ENCODE peak calls at places on chromosomes 7 and 10, in ten cellular contexts. J, G, M, C, H, K, Y, T, X and B are unnamed samples.

GRCh38 chr10:80708185-80708584 is 170.5 kb downstream of the SH2D4B start:
- DNase-seq in J (no peak), G (no peak), M (no peak), C (no peak), H (no peak), K (no peak), Y (no peak), T (no peak), X (no peak), B (no peak)

GRCh38 chr7:104328308-104328969 is at the start of gene LHFPL3:
- DNase-seq in J (peak), G (no peak), M (peak), C (no peak), H (no peak), K (peak), Y (no peak), T (peak), X (peak), B (no peak)

GRCh38 chr7:157528785-157529341 is 192.1 kb downstream of the DNAJB6 start:
- DNase-seq in J (no peak), G (no peak), M (peak), C (no peak), H (no peak), K (no peak), Y (peak), T (peak), X (peak), B (no peak)

GRCh38 chr10:87675396-87676376 is 16.0 kb downstream of the PAPSS2 start:
- DNase-seq in J (peak), G (no peak), M (no peak), C (peak), H (no peak), K (no peak), Y (no peak), T (no peak), X (no peak), B (no peak)

GRCh38 chr7:108102913-108103312 is 27.2 kb downstream of the LAMB4 start:
- DNase-seq in J (no peak), G (no peak), M (no peak), C (no peak), H (no peak), K (no peak), Y (no peak), T (no peak), X (no peak), B (no peak)

GRCh38 chr10:63738410-63738809 is 217.2 kb downstream of the REEP3 start:
- DNase-seq in J (peak), G (no peak), M (no peak), C (peak), H (no peak), K (no peak), Y (no peak), T (no peak), X (no peak), B (no peak)

GRCh38 chr10:8563478-8563877 is 509.0 kb downstream of the GATA3 start:
- DNase-seq in J (no peak), G (no peak), M (no peak), C (no peak), H (no peak), K (no peak), Y (no peak), T (no peak), X (no peak), B (no peak)

GRCh38 chr10:98572594-98572993 is 125.9 kb upstream of the HPS1 start:
- DNase-seq in J (no peak), G (no peak), M (no peak), C (no peak), H (no peak), K (no peak), Y (no peak), T (no peak), X (no peak), B (no peak)

GRCh38 chr7:73397521-73397934 is 36.0 kb upstream of the FZD9 start:
- DNase-seq in J (no peak), G (no peak), M (peak), C (no peak), H (no peak), K (peak), Y (no peak), T (no peak), X (peak), B (no peak)

GRCh38 chr7:33062023-33062781 is at the start of gene NT5C3A:
- DNase-seq in J (peak), G (peak), M (no peak), C (peak), H (peak), K (peak), Y (no peak), T (peak), X (peak), B (peak)

GRCh38 chr7:28793383-28793782 is 164.7 kb downstream of the TRIL start:
- DNase-seq in J (no peak), G (no peak), M (no peak), C (no peak), H (no peak), K (no peak), Y (peak), T (no peak), X (no peak), B (no peak)

GRCh38 chr10:72802291-72803118 is 91.0 kb upstream of the OIT3 start:
- DNase-seq in J (peak), G (no peak), M (no peak), C (peak), H (no peak), K (no peak), Y (no peak), T (no peak), X (no peak), B (peak)

GRCh38 chr7:30799206-30799975 is 28.2 kb downstream of the MINDY4 start:
- DNase-seq in J (peak), G (no peak), M (no peak), C (peak), H (no peak), K (no peak), Y (peak), T (no peak), X (no peak), B (peak)

GRCh38 chr10:103576862-103577261 is 83.4 kb downstream of the NEURL1 start:
- DNase-seq in J (no peak), G (no peak), M (no peak), C (no peak), H (no peak), K (no peak), Y (no peak), T (no peak), X (no peak), B (no peak)

GRCh38 chr10:83289373-83289772 is 849.9 kb upstream of the GHITM start:
- DNase-seq in J (no peak), G (no peak), M (no peak), C (no peak), H (no peak), K (no peak), Y (no peak), T (no peak), X (no peak), B (no peak)

GRCh38 chr7:26103541-26104070 is 48.4 kb upstream of the NFE2L3 start:
- DNase-seq in J (no peak), G (no peak), M (no peak), C (no peak), H (no peak), K (no peak), Y (no peak), T (no peak), X (no peak), B (no peak)

GRCh38 chr10:95334793-95335120 is 44.0 kb upstream of the PDLIM1 start:
- DNase-seq in J (no peak), G (no peak), M (no peak), C (no peak), H (no peak), K (no peak), Y (no peak), T (no peak), X (no peak), B (no peak)

GRCh38 chr10:103473261-103473671 is 5.8 kb downstream of the CALHM3 start:
- DNase-seq in J (peak), G (no peak), M (no peak), C (no peak), H (no peak), K (no peak), Y (peak), T (no peak), X (no peak), B (no peak)

GRCh38 chr10:11560076-11560709 is 51.3 kb downstream of the USP6NL start:
- DNase-seq in J (peak), G (no peak), M (no peak), C (peak), H (no peak), K (no peak), Y (no peak), T (no peak), X (no peak), B (peak)

GRCh38 chr10:113297226-113297625 is 255.6 kb upstream of the HABP2 start:
- DNase-seq in J (peak), G (no peak), M (no peak), C (peak), H (no peak), K (no peak), Y (no peak), T (no peak), X (no peak), B (no peak)

GRCh38 chr10:73859441-73860049 is 14.8 kb downstream of the CAMK2G start:
- DNase-seq in J (peak), G (no peak), M (no peak), C (no peak), H (no peak), K (no peak), Y (no peak), T (no peak), X (no peak), B (no peak)

GRCh38 chr7:21967500-21968099 is 21.9 kb upstream of the CDCA7L start:
- DNase-seq in J (peak), G (no peak), M (no peak), C (peak), H (peak), K (no peak), Y (no peak), T (no peak), X (no peak), B (no peak)

GRCh38 chr7:80135306-80136104 is 874 bp downstream of the GNAI1 start:
- DNase-seq in J (peak), G (no peak), M (no peak), C (no peak), H (no peak), K (peak), Y (no peak), T (peak), X (no peak), B (peak)

GRCh38 chr10:32327364-32327691 is 19.6 kb downstream of the EPC1 start:
- DNase-seq in J (no peak), G (no peak), M (no peak), C (no peak), H (no peak), K (no peak), Y (no peak), T (no peak), X (no peak), B (no peak)

GRCh38 chr10:114034943-114035645 is 8.6 kb upstream of the ADRB1 start:
- DNase-seq in J (no peak), G (no peak), M (no peak), C (no peak), H (no peak), K (no peak), Y (no peak), T (no peak), X (no peak), B (no peak)

GRCh38 chr10:6171891-6172354 is 30.8 kb upstream of the PFKFB3 start:
- DNase-seq in J (peak), G (no peak), M (no peak), C (peak), H (no peak), K (no peak), Y (peak), T (no peak), X (no peak), B (no peak)

GRCh38 chr7:44281811-44282600 is 43.4 kb downstream of the CAMK2B start:
- DNase-seq in J (no peak), G (no peak), M (peak), C (no peak), H (no peak), K (no peak), Y (no peak), T (peak), X (peak), B (no peak)

GRCh38 chr7:111853231-111853990 is 291.1 kb upstream of the IMMP2L start:
- DNase-seq in J (peak), G (no peak), M (peak), C (peak), H (no peak), K (no peak), Y (no peak), T (no peak), X (no peak), B (no peak)

GRCh38 chr7:111858331-111858730 is 296.0 kb upstream of the IMMP2L start:
- DNase-seq in J (no peak), G (no peak), M (no peak), C (no peak), H (no peak), K (no peak), Y (no peak), T (no peak), X (no peak), B (no peak)

GRCh38 chr7:111852081-111852480 is 289.8 kb upstream of the IMMP2L start:
- DNase-seq in J (no peak), G (no peak), M (no peak), C (no peak), H (no peak), K (no peak), Y (no peak), T (no peak), X (no peak), B (no peak)

GRCh38 chr7:111855161-111855841 is 293.0 kb upstream of the IMMP2L start:
- DNase-seq in J (peak), G (peak), M (peak), C (peak), H (no peak), K (peak), Y (no peak), T (no peak), X (peak), B (peak)

DNA sequence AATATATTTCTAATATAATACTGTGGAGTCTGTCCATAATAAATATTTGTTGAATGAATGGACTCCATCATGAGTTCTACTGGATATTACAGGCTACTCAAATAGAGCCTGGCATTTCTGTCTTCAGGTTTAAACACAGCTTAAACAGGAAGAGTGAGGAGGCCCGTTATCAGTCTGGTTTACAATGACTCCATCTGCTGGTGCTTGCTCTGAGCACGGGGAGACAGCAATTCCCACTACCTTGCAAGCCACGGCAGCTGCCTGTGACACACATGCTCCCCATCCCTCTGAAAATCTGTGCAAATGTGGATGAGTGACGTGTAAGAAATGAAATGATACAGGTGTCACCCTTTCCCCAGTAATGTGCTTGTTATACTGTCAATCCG is 293.5 kb upstream of the IMMP2L start:
- DNase-seq in J (peak), G (peak), M (no peak), C (peak), H (no peak), K (peak), Y (no peak), T (no peak), X (no peak), B (no peak)
- TF ChIP-seq CTCF in J (peak), G (no peak), M (peak), C (peak), H (no peak), K (peak), Y (no peak), T (no peak), X (no peak), B (no peak)

DNA sequence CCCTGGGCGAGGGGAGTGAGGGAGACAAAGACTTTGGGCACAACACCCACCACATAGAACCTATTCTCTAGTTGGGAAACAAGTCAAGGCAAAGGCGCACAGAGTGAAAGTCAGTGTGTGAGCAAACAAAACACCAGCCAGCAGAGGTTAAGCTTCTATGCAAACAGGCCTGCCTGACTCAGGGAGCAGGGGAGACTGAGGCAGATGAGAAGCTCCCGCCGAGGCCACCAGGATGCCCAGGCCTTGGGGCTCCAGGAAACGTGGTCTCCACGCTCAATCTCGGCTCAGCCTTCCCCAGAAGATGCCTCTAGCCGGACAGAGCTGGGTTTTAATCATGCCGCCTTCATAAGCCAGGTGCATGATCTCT is 74.1 kb upstream of the KCNMA1 start:
- DNase-seq in J (no peak), G (no peak), M (no peak), C (no peak), H (no peak), K (no peak), Y (no peak), T (no peak), X (no peak), B (no peak)
- TF ChIP-seq CTCF in J (no peak), G (no peak), M (no peak), C (no peak), H (peak), K (no peak), Y (no peak), T (peak), X (no peak), B (peak)

GRCh38 chr10:45006631-45007030 is 5.9 kb downstream of the ZNF22 start:
- DNase-seq in J (no peak), G (no peak), M (no peak), C (no peak), H (no peak), K (no peak), Y (no peak), T (no peak), X (no peak), B (no peak)

GRCh38 chr10:45004661-45005060 is 3.9 kb downstream of the ZNF22 start:
- DNase-seq in J (no peak), G (no peak), M (no peak), C (no peak), H (no peak), K (no peak), Y (no peak), T (no peak), X (no peak), B (no peak)

GRCh38 chr10:45003432-45004000 is 2.8 kb downstream of the ZNF22 start:
- DNase-seq in J (no peak), G (no peak), M (no peak), C (no peak), H (no peak), K (no peak), Y (no peak), T (no peak), X (no peak), B (no peak)

GRCh38 chr10:45005284-45005683 is 4.6 kb downstream of the ZNF22 start:
- DNase-seq in J (no peak), G (no peak), M (no peak), C (no peak), H (no peak), K (no peak), Y (no peak), T (no peak), X (no peak), B (no peak)

GRCh38 chr10:45008524-45009161 is 7.9 kb downstream of the ZNF22 start:
- DNase-seq in J (peak), G (peak), M (no peak), C (peak), H (no peak), K (peak), Y (no peak), T (no peak), X (no peak), B (peak)
- TF ChIP-seq CTCF in J (peak), G (peak), M (peak), C (peak), H (peak), K (peak), Y (peak), T (peak), X (peak), B (peak)

GRCh38 chr10:93746844-93747284 is 10.9 kb upstream of the LGI1 start:
- DNase-seq in J (peak), G (no peak), M (peak), C (peak), H (no peak), K (no peak), Y (no peak), T (no peak), X (peak), B (no peak)
- TF ChIP-seq CTCF in J (peak), G (no peak), M (peak), C (peak), H (peak), K (no peak), Y (no peak), T (no peak), X (peak), B (peak)

GRCh38 chr10:127569210-127569609 is 20.1 kb downstream of the NPS start:
- DNase-seq in J (no peak), G (no peak), M (no peak), C (no peak), H (no peak), K (no peak), Y (no peak), T (no peak), X (no peak), B (no peak)

GRCh38 chr10:127564644-127565043 is 15.5 kb downstream of the NPS start:
- DNase-seq in J (no peak), G (no peak), M (no peak), C (no peak), H (no peak), K (no peak), Y (no peak), T (no peak), X (no peak), B (no peak)

GRCh38 chr10:127565583-127565982 is 16.5 kb downstream of the NPS start:
- DNase-seq in J (no peak), G (no peak), M (no peak), C (no peak), H (no peak), K (no peak), Y (no peak), T (no peak), X (no peak), B (no peak)

GRCh38 chr10:127563718-127564553 is 14.8 kb downstream of the NPS start:
- DNase-seq in J (no peak), G (no peak), M (peak), C (no peak), H (peak), K (peak), Y (no peak), T (no peak), X (peak), B (no peak)
- TF ChIP-seq CTCF in J (peak), G (no peak), M (peak), C (peak), H (peak), K (peak), Y (peak), T (peak), X (peak), B (peak)

GRCh38 chr10:117710181-117710798 is 167.7 kb downstream of the EMX2 start:
- DNase-seq in J (no peak), G (no peak), M (peak), C (no peak), H (no peak), K (no peak), Y (no peak), T (no peak), X (peak), B (no peak)
- TF ChIP-seq CTCF in J (no peak), G (no peak), M (peak), C (no peak), H (no peak), K (no peak), Y (no peak), T (no peak), X (no peak), B (no peak)

GRCh38 chr10:15084502-15084922 is 4.1 kb downstream of the ACBD7 start:
- DNase-seq in J (peak), G (peak), M (peak), C (peak), H (no peak), K (peak), Y (no peak), T (no peak), X (peak), B (no peak)

GRCh38 chr10:15092855-15093408 is 4.2 kb upstream of the RPP38 start:
- DNase-seq in J (no peak), G (no peak), M (no peak), C (no peak), H (no peak), K (no peak), Y (no peak), T (no peak), X (no peak), B (no peak)

GRCh38 chr10:15091418-15091817 is 2.8 kb upstream of the ACBD7 start:
- DNase-seq in J (no peak), G (no peak), M (no peak), C (no peak), H (no peak), K (no peak), Y (no peak), T (no peak), X (no peak), B (no peak)

GRCh38 chr10:15083674-15084501 is 4.7 kb downstream of the ACBD7 start:
- DNase-seq in J (no peak), G (no peak), M (no peak), C (no peak), H (no peak), K (no peak), Y (no peak), T (no peak), X (no peak), B (no peak)

GRCh38 chr10:15088428-15089261 is at the start of gene ACBD7:
- DNase-seq in J (peak), G (peak), M (peak), C (peak), H (peak), K (peak), Y (peak), T (peak), X (peak), B (peak)
- TF ChIP-seq CTCF in J (peak), G (no peak), M (peak), C (peak), H (peak), K (peak), Y (peak), T (peak), X (no peak), B (peak)